ENCODE peak calls at places on chromosomes 6 and 20, in six cellular contexts. P is HepG2, F is GM12878, A is K562, H is HCT116, O is H1. N is an unnamed sample. For H3K27me3, the result is how much of the 10 kb centered on the place peaks cover.

GRCh38 chr20:54078296-54078695 is 7.9 kb upstream of the BCAS1 start:
- DNase-seq in P (peak), F (no peak), A (no peak), O (no peak), H (no peak), N (no peak)

GRCh38 chr6:113971786-113972185 is 838 bp upstream of the HDAC2 start:
- DNase-seq in A (no peak), F (no peak), H (no peak), O (no peak), P (no peak), N (no peak)

GRCh38 chr6:116564921-116565872 is 6.1 kb upstream of the RWDD1 start:
- DNase-seq in P (no peak), F (no peak), A (no peak), O (no peak), H (no peak), N (peak)

GRCh38 chr6:36135053-36135731 is 4.9 kb downstream of the MAPK13 start:
- DNase-seq in A (no peak), P (no peak), O (no peak), H (no peak), F (no peak), N (no peak)

GRCh38 chr6:33718713-33719112 is 7.2 kb upstream of the UQCC2 start:
- DNase-seq in H (no peak), P (no peak), F (no peak), A (no peak), O (no peak), N (no peak)

GRCh38 chr20:58597021-58597940 is 53.8 kb upstream of the STX16 start:
- DNase-seq in A (no peak), F (no peak), P (no peak), O (no peak), H (no peak), N (no peak)

GRCh38 chr6:25296217-25296905 is 17.2 kb downstream of the CARMIL1 start:
- DNase-seq in A (no peak), P (no peak), F (no peak), H (no peak), O (no peak), N (no peak)

GRCh38 chr6:39061182-39061581 is 12.6 kb downstream of the GLP1R start:
- DNase-seq in A (no peak), H (no peak), P (no peak), F (no peak), O (no peak), N (no peak)

GRCh38 chr6:11471261-11471660 is 66.3 kb upstream of the TMEM170B start:
- DNase-seq in O (no peak), H (no peak), A (no peak), P (no peak), F (no peak), N (no peak)

GRCh38 chr6:125746731-125747588 is 2.5 kb upstream of the HEY2 start:
- DNase-seq in F (no peak), O (peak), H (no peak), P (peak), A (peak), N (peak)

GRCh38 chr20:38393259-38393658 is 41.9 kb downstream of the SNHG17 start:
- DNase-seq in P (no peak), F (no peak), O (no peak), H (no peak), A (no peak), N (no peak)

GRCh38 chr6:63584566-63584965 is 12.3 kb downstream of the LOC128125822 start:
- DNase-seq in F (no peak), A (no peak), H (no peak), P (no peak), O (no peak), N (no peak)

GRCh38 chr6:63584125-63584514 is 11.8 kb downstream of the LOC128125822 start:
- DNase-seq in O (no peak), H (no peak), P (no peak), A (no peak), F (no peak), N (no peak)

DNA sequence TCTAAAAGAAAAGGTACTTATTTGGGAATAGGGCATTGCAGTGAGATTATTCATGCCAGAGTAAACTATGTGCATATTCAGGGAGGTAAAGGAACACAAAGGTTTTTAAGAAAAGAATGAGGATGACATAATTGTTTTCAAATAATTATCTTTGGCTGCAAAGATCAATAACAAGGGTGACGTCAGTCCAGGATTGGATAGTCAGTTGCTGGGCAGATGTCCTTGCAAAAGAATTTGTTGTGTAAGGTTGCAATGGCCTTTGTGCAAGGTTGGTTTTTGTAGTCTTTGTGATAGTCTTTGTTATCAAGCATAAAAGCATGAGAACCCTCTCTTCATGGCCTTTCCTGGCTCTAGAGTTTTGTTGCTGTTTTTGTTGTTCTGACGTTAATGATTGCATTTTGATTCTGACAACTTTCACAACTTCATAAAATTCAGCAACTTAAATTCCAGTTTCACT is 17.7 kb downstream of the LOC128125822 start:
- DNase-seq in P (peak), H (no peak), A (no peak), O (no peak), F (no peak), N (no peak)
- TF ChIP-seq POLR2A in P (no peak), H (no peak), A (no peak), O (no peak), F (no peak), N (no peak)

DNA sequence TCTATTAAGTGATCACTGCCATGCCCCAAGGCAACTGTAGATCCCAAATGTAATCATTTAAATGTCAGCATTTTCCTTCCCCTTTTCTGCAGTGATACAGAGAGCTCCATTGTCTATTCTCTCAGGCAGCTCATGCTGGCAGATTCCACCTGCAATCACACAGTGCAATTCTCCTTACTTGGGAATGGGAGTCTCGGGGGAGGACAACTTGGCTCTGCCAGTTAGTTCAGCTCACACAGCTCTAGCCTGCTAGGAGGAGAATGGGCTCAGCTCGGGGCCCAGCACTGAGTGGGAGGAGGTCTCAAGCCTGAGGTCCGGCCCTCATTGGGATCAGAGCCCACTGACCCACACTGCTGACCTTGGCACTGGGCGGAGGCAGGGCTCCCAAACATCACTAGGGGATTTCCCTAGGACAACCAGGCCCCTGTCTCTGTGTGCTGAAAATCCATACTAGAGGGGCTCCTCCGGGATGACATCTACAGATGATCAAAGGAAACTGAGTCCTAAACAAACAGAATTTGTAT is 109.2 kb upstream of the ASF1A start:
- DNase-seq in A (no peak), H (no peak), F (no peak), O (no peak), P (peak), N (no peak)
- TF ChIP-seq EZH2 in A (no peak), H (no peak), F (no peak), O (no peak), P (no peak), N (no peak)

GRCh38 chr6:27667651-27668441 is 194.9 kb upstream of the ZNF184 start:
- DNase-seq in F (no peak), H (no peak), O (no peak), A (no peak), P (no peak), N (no peak)
- H3K27me3 ChIP-seq in F (under half), H (under half), O (under half), A (under half), P (under half), N (under half)

GRCh38 chr20:33811763-33812672 is 870 bp downstream of the CHMP4B start:
- DNase-seq in O (peak), P (peak), F (no peak), H (no peak), A (peak), N (peak)

GRCh38 chr20:33815671-33816070 is 4.5 kb downstream of the CHMP4B start:
- DNase-seq in O (no peak), A (no peak), F (no peak), P (no peak), H (no peak), N (no peak)

GRCh38 chr20:33814238-33814712 is 3.1 kb downstream of the CHMP4B start:
- DNase-seq in O (no peak), F (no peak), A (no peak), H (no peak), P (no peak), N (peak)

GRCh38 chr20:33810885-33811762 is at the start of gene CHMP4B:
- DNase-seq in O (peak), P (peak), H (peak), F (peak), A (peak), N (peak)

DNA sequence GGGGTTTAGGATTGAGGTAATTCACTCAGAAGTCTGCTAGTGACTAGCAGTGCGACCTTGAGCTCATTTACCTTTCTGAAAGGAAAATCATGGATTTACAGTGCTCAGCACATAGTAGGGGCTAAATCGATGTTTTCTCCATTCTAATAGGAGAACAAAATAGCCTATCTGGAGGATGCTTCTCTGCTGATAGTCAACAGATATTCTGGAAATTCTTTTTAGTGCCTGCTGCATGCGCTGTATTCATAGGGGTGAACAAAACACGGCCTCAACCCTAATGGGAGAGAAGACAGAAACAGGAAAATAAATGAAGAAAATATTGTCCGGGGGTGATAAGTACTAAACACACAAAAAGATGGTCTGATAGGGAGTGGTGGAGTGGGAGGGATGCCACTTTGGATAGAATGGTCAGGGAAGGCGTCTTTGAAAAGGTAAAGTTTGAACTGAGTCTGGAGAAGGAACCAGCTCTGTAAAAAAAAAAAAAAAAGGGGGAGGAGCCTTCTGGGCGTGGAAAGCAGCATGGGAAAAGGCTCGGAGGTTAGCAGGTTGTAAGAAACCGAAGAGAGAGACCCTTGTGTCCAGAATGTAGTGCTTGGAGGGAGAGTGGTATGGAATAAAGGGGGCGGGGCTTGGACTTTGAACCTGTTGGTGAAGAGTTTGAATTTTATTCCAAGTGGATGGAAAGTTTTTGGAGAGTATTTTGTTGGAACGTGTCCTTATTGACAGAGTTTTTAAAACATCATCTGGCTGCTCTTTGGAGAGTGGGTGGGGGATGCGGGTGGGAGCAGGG is 1.7 kb downstream of the CHMP4B start:
- DNase-seq in P (peak), F (no peak), H (no peak), A (peak), O (no peak), N (peak)
- TF ChIP-seq POLR2A in P (no peak), F (no peak), H (no peak), A (no peak), O (no peak), N (no peak)

GRCh38 chr20:61253264-61253639 is 1.2 kb downstream of the CDH4 start:
- DNase-seq in O (peak), H (no peak), P (no peak), A (no peak), F (no peak), N (no peak)

GRCh38 chr20:61249626-61250025 is 2.4 kb upstream of the CDH4 start:
- DNase-seq in O (no peak), A (no peak), P (no peak), F (no peak), H (no peak), N (no peak)

GRCh38 chr20:61253640-61254511 is 1.8 kb downstream of the CDH4 start:
- DNase-seq in A (no peak), H (no peak), F (no peak), P (no peak), O (peak), N (no peak)

GRCh38 chr20:61252601-61253263 is 671 bp downstream of the CDH4 start:
- DNase-seq in F (no peak), H (no peak), P (no peak), A (no peak), O (peak), N (no peak)

DNA sequence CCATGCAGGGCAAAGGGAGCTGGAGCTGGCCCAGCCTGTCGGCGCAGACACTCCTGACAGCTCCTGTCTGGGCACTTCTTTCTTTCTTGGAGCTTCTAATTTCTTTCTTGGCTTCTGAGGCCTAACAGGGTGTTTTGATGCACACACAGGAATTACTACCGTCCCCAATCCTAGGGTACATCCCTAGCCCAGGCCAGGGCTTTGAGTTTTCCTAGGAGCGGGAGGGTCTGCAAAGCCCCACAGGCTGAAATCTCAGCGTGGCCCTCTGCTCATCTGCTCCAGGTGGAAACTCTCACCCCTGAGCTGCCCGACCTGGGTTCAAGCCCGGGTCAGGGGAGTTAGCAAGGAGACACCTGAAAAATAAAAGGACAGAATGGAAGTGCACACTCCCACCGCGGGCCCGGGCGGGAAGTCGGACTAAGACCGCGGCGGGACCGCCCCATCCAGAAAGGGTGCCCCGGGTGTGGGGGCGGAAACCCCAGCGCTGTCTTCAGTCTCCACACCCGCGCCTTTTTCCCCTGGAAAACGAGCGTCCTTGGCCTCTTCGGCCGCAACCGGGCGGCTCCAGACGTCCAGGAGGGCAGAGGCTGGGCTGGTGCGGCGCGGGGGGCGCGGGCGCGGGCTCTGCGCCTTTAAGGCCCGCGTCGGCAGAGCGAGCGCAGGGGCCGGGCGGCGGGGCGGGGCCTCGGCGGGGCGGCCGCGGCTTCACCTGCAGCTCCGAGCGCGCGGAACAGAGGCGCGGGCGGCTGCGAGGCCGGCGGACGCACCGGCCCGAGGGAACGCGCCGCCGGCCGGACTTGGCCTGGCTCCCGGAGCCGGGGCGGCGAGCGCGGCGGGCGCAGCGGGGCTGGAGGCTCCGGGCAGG is at the start of gene CDH4:
- DNase-seq in F (no peak), H (no peak), A (no peak), O (peak), P (no peak), N (no peak)
- TF ChIP-seq EZH2 in F (no peak), H (no peak), A (no peak), O (peak), P (no peak), N (peak)

GRCh38 chr6:105177521-105177920 is 2.3 kb downstream of the POPDC3 start:
- DNase-seq in O (no peak), A (no peak), P (no peak), F (no peak), H (no peak), N (no peak)
- H3K27me3 ChIP-seq in O (under half), A (under half), P (under half), F (under half), H (under half), N (under half)